ENCODE peak calls at places on chromosomes 4 and X, in eight cellular contexts. E is GM13977; O is T-helper 2 cell; X is stimulated activated CD4-positive, alpha-beta T cell treated with anti-CD3 and anti-CD28 coated beads, Interleukin-2, amount 100 ng/mL, for 48 hours; S is body of pancreas; B is hypothalamus; H is endothelial cell of umbilical vein; F is NCI-H2029 treated with DMSO at 0.1 percent for 48 hours. G is an unnamed sample.

GRCh38 chrX:254630-255215 is 26.5 kb upstream of the PLCXD1 start:
- DNase-seq in X (no peak), H (no peak), F (no peak), B (no peak), O (no peak), E (no peak), S (no peak), G (no peak)

GRCh38 chr4:85318415-85318814 is 156.5 kb upstream of the ARHGAP24 start:
- DNase-seq in X (no peak), B (no peak), F (no peak), O (no peak), H (no peak), E (no peak), S (no peak), G (no peak)

GRCh38 chr4:78845469-78845868 is 69.3 kb downstream of the BMP2K start:
- DNase-seq in B (no peak), S (no peak), X (no peak), O (no peak), F (no peak), E (peak), H (no peak), G (no peak)

GRCh38 chrX:13009256-13009655 is 34.3 kb downstream of the TMSB4X start:
- DNase-seq in O (no peak), H (no peak), B (no peak), E (no peak), F (no peak), X (no peak), S (peak), G (no peak)

GRCh38 chr4:42420120-42420519 is 22.8 kb downstream of the SHISA3 start:
- DNase-seq in B (no peak), X (no peak), H (no peak), O (no peak), F (no peak), S (no peak), E (no peak), G (no peak)

GRCh38 chr4:138981930-138982390 is 33.6 kb upstream of the NOCT start:
- DNase-seq in X (no peak), F (peak), E (no peak), O (no peak), H (peak), B (no peak), S (no peak), G (no peak)

GRCh38 chrX:115367455-115367854 is 77.9 kb downstream of the LUZP4 start:
- DNase-seq in O (no peak), E (no peak), X (no peak), F (no peak), H (peak), S (no peak), B (no peak), G (no peak)

GRCh38 chrX:1673337-1673736 is 58.5 kb downstream of the ASMT start:
- DNase-seq in H (peak), X (peak), O (peak), S (peak), F (no peak), E (peak), B (no peak), G (peak)

GRCh38 chr4:162154862-162155540 is 8.8 kb downstream of the FSTL5 start:
- DNase-seq in F (no peak), B (no peak), H (no peak), X (no peak), S (no peak), E (no peak), O (no peak), G (no peak)

GRCh38 chr4:125421547-125421946 is 106.8 kb downstream of the FAT4 start:
- DNase-seq in B (no peak), E (no peak), O (no peak), H (peak), F (no peak), S (no peak), X (no peak), G (no peak)

GRCh38 chr4:8147231-8147970 is 11.2 kb downstream of the ABLIM2 start:
- DNase-seq in H (no peak), X (no peak), S (no peak), F (no peak), O (no peak), E (no peak), B (no peak), G (no peak)

GRCh38 chrX:153482376-153483015 is 12.1 kb upstream of the HAUS7 start:
- DNase-seq in F (no peak), E (no peak), H (no peak), B (no peak), S (no peak), X (no peak), O (no peak), G (no peak)

GRCh38 chrX:13968198-13968597 is 61.5 kb downstream of the GEMIN8 start:
- DNase-seq in B (no peak), S (no peak), H (no peak), F (no peak), X (no peak), E (no peak), O (no peak), G (no peak)

GRCh38 chrX:20517565-20517964 is 250.9 kb upstream of the RPS6KA3 start:
- DNase-seq in O (no peak), X (no peak), E (no peak), F (no peak), S (no peak), B (no peak), H (no peak), G (no peak)